ENCODE peak calls at places on chromosome 7, in six cellular contexts. One of them, this sample, is unnamed. For H3K4me1, the result is how much of the 10 kb centered on the place peaks cover.

GRCh38 chr7:155832581-155832981 is 20.3 kb upstream of the SHH start:
- DNase-seq in A549: no peak
- DNase-seq in H1: no peak
- DNase-seq in sigmoid colon: no peak
- DNase-seq in stomach: no peak
- DNase-seq in suprapubic skin: no peak
- DNase-seq in this sample: no peak

GRCh38 chr7:101618207-101618839 is 10.8 kb downstream of the MYL10 start:
- DNase-seq in A549: no peak
- DNase-seq in H1: no peak
- DNase-seq in sigmoid colon: no peak
- DNase-seq in stomach: no peak
- DNase-seq in suprapubic skin: no peak
- DNase-seq in this sample: no peak

GRCh38 chr7:44958645-44959344 is 20.0 kb downstream of the MYO1G start:
- DNase-seq in A549: no peak
- DNase-seq in H1: no peak
- DNase-seq in sigmoid colon: no peak
- DNase-seq in stomach: no peak
- DNase-seq in suprapubic skin: no peak
- DNase-seq in this sample: no peak

GRCh38 chr7:85733163-85733915 is 546.5 kb upstream of the SEMA3D start:
- DNase-seq in A549: peak
- DNase-seq in H1: no peak
- DNase-seq in sigmoid colon: no peak
- DNase-seq in stomach: no peak
- DNase-seq in suprapubic skin: no peak
- DNase-seq in this sample: no peak

GRCh38 chr7:80830000-80830399 is 88.9 kb downstream of the SEMA3C start:
- DNase-seq in A549: no peak
- DNase-seq in H1: no peak
- DNase-seq in sigmoid colon: no peak
- DNase-seq in stomach: no peak
- DNase-seq in suprapubic skin: no peak
- DNase-seq in this sample: no peak

GRCh38 chr7:25256424-25256823 is 28.1 kb upstream of the NPVF start:
- DNase-seq in A549: no peak
- DNase-seq in H1: no peak
- DNase-seq in sigmoid colon: no peak
- DNase-seq in stomach: no peak
- DNase-seq in suprapubic skin: no peak
- DNase-seq in this sample: no peak

GRCh38 chr7:12052211-12052610 is 158.9 kb upstream of the TMEM106B start:
- DNase-seq in A549: no peak
- DNase-seq in H1: no peak
- DNase-seq in sigmoid colon: no peak
- DNase-seq in stomach: no peak
- DNase-seq in suprapubic skin: no peak
- DNase-seq in this sample: no peak

GRCh38 chr7:116780521-116780920 is 81.9 kb upstream of the CAPZA2 start:
- DNase-seq in A549: no peak
- DNase-seq in H1: no peak
- DNase-seq in sigmoid colon: no peak
- DNase-seq in stomach: no peak
- DNase-seq in suprapubic skin: no peak
- DNase-seq in this sample: no peak

GRCh38 chr7:138383166-138383565 is 76.9 kb upstream of the TRIM24 start:
- DNase-seq in A549: no peak
- DNase-seq in H1: no peak
- DNase-seq in sigmoid colon: no peak
- DNase-seq in stomach: no peak
- DNase-seq in suprapubic skin: no peak
- DNase-seq in this sample: no peak

GRCh38 chr7:138386821-138387220 is 73.2 kb upstream of the TRIM24 start:
- DNase-seq in A549: no peak
- DNase-seq in H1: no peak
- DNase-seq in sigmoid colon: no peak
- DNase-seq in stomach: no peak
- DNase-seq in suprapubic skin: no peak
- DNase-seq in this sample: no peak

GRCh38 chr7:138388673-138389491 is 71.2 kb upstream of the TRIM24 start:
- DNase-seq in A549: peak
- DNase-seq in H1: no peak
- DNase-seq in sigmoid colon: no peak
- DNase-seq in stomach: no peak
- DNase-seq in suprapubic skin: no peak
- DNase-seq in this sample: no peak

GRCh38 chr7:138387755-138388475 is 72.1 kb upstream of the TRIM24 start:
- DNase-seq in A549: no peak
- DNase-seq in H1: no peak
- DNase-seq in sigmoid colon: no peak
- DNase-seq in stomach: no peak
- DNase-seq in suprapubic skin: no peak
- DNase-seq in this sample: no peak
- TF ChIP-seq EP300 in A549: no peak
- TF ChIP-seq EP300 in H1: no peak
- TF ChIP-seq EP300 in sigmoid colon: no peak
- TF ChIP-seq EP300 in stomach: no peak
- TF ChIP-seq EP300 in suprapubic skin: no peak
- TF ChIP-seq EP300 in this sample: no peak

GRCh38 chr7:103341466-103341865 is 3.1 kb downstream of the DNAJC2 start:
- DNase-seq in A549: no peak
- DNase-seq in H1: no peak
- DNase-seq in sigmoid colon: no peak
- DNase-seq in stomach: no peak
- DNase-seq in suprapubic skin: no peak
- DNase-seq in this sample: no peak
- H3K4me3 ChIP-seq in A549: no peak
- H3K4me3 ChIP-seq in H1: no peak
- H3K4me3 ChIP-seq in sigmoid colon: no peak
- H3K4me3 ChIP-seq in stomach: no peak
- H3K4me3 ChIP-seq in suprapubic skin: no peak
- H3K4me3 ChIP-seq in this sample: no peak

DNA sequence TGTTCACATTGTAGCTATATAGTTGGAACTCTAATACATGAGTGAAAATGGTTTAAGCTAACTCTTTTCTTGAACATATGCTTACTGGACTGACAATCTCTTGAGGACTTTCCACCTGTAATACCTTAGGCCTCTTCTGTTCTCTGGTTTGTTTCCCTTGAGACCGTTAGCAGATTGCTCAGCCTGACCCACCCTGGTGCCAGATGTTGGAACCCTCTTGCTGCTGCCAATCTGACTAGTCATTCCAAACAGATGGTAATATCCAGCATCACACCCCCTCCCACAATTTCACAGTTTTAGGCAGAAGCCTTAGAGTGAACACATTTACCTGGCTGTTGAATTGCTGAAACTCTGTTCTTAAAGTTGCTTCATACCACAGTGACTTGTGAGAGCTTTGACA is 18.7 kb downstream of the CALD1 start:
- DNase-seq in A549: no peak
- DNase-seq in H1: no peak
- DNase-seq in sigmoid colon: no peak
- DNase-seq in stomach: no peak
- DNase-seq in suprapubic skin: no peak
- DNase-seq in this sample: no peak
- H3K4me1 ChIP-seq in A549: under half
- H3K4me1 ChIP-seq in H1: under half
- H3K4me1 ChIP-seq in sigmoid colon: half or more
- H3K4me1 ChIP-seq in stomach: half or more
- H3K4me1 ChIP-seq in suprapubic skin: under half
- H3K4me1 ChIP-seq in this sample: under half

GRCh38 chr7:8765374-8765773 is 332.0 kb downstream of the NXPH1 start:
- DNase-seq in A549: no peak
- DNase-seq in H1: no peak
- DNase-seq in sigmoid colon: no peak
- DNase-seq in stomach: no peak
- DNase-seq in suprapubic skin: no peak
- DNase-seq in this sample: no peak
- TF ChIP-seq EP300 in A549: no peak
- TF ChIP-seq EP300 in H1: no peak
- TF ChIP-seq EP300 in sigmoid colon: no peak
- TF ChIP-seq EP300 in stomach: no peak
- TF ChIP-seq EP300 in suprapubic skin: no peak
- TF ChIP-seq EP300 in this sample: no peak

DNA sequence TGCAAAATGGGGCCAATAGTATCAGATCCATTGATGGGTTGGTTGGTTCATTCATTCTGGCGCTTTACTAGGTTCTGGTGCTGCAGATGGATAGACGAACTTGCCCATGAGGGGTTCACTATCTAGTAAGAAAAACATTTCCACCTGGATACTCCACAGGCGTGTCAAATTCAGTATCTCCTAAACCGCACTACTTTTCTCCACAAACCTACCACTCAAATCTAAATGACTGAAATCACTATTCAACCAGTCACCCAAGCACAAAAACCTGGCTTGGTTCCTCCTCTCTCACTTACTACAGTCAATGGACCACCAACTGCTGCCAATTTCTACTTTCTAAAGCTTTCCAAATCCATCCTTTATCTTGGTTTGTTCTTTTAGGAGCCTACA is 558 bp downstream of the AGK start:
- DNase-seq in A549: no peak
- DNase-seq in H1: no peak
- DNase-seq in sigmoid colon: no peak
- DNase-seq in stomach: no peak
- DNase-seq in suprapubic skin: no peak
- DNase-seq in this sample: no peak
- H3K4me3 ChIP-seq in A549: peak
- H3K4me3 ChIP-seq in H1: peak
- H3K4me3 ChIP-seq in sigmoid colon: peak
- H3K4me3 ChIP-seq in stomach: peak
- H3K4me3 ChIP-seq in suprapubic skin: peak
- H3K4me3 ChIP-seq in this sample: peak

DNA sequence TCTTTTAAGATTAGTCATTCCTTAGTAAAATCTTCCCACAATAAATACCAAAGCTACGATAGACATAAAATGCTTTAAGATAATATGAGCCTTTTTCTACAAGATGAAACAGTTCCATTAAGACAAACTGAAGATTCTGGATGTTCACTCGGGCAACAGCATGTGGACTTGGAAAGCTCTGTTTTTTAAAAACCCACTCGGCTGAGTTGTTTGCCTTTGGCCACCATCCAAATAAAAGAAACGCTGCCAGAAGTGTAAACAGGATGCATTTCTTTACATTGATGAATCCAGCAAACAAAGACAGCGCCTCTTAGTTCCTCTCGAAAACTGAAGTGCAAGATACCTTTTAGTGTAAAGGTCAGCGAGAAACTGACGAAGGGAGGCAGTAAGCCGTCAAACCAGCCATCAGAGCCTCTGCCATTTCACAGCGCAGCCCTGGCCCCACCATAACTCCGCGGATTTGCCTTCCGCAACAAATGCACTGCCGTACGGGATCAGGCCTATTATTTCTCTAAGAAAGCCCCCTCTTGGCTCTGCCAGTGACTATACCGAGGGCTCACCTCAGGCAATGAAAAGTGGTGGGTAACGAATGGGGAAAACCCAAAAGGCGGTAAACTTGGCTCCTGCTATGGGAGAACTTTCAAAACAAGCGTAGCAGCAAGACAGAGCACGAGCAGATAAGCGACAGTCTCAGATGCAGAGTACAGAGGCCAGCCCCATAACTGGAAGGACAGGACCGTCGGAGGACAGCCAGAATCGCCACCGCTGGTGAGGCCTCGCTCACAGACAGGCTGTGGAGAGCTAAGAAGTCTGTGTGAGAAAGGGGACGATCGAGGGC is 41.4 kb downstream of the GNA12 start:
- DNase-seq in A549: peak
- DNase-seq in H1: no peak
- DNase-seq in sigmoid colon: peak
- DNase-seq in stomach: no peak
- DNase-seq in suprapubic skin: no peak
- DNase-seq in this sample: no peak
- H3K4me1 ChIP-seq in A549: under half
- H3K4me1 ChIP-seq in H1: under half
- H3K4me1 ChIP-seq in sigmoid colon: under half
- H3K4me1 ChIP-seq in stomach: under half
- H3K4me1 ChIP-seq in suprapubic skin: under half
- H3K4me1 ChIP-seq in this sample: under half

This sample was measured in tibial nerve.